ENCODE peak calls at places on chromosomes 16 and 17, in six cellular contexts. One of them, this sample, is unnamed. For H3K36me3, the result is how much of the 10 kb centered on the place peaks cover.

GRCh38 chr17:83078378-83079339 is 750 bp upstream of the METRNL start:
- DNase-seq in cardiac muscle cell: peak
- DNase-seq in H1: no peak
- DNase-seq in BJ: no peak
- DNase-seq in aorta: peak
- DNase-seq in breast epithelium: peak
- DNase-seq in this sample: peak

GRCh38 chr17:73166731-73167581 is 2.1 kb downstream of the SSTR2 start:
- DNase-seq in cardiac muscle cell: no peak
- DNase-seq in H1: no peak
- DNase-seq in BJ: no peak
- DNase-seq in aorta: no peak
- DNase-seq in breast epithelium: no peak
- DNase-seq in this sample: no peak

GRCh38 chr16:89153848-89154271 is 17.7 kb upstream of the CDH15 start:
- DNase-seq in cardiac muscle cell: no peak
- DNase-seq in H1: no peak
- DNase-seq in BJ: no peak
- DNase-seq in aorta: no peak
- DNase-seq in breast epithelium: no peak
- DNase-seq in this sample: no peak

GRCh38 chr17:68290268-68290954 is 516 bp downstream of the SLC16A6 start:
- DNase-seq in cardiac muscle cell: peak
- DNase-seq in H1: no peak
- DNase-seq in BJ: no peak
- DNase-seq in aorta: peak
- DNase-seq in breast epithelium: no peak
- DNase-seq in this sample: no peak

GRCh38 chr17:31842416-31843381 is 16.3 kb downstream of the COPRS start:
- DNase-seq in cardiac muscle cell: peak
- DNase-seq in H1: peak
- DNase-seq in BJ: no peak
- DNase-seq in aorta: peak
- DNase-seq in breast epithelium: peak
- DNase-seq in this sample: peak

GRCh38 chr17:74201250-74201649 is 2.2 kb upstream of the RPL38 start:
- DNase-seq in cardiac muscle cell: no peak
- DNase-seq in H1: no peak
- DNase-seq in BJ: no peak
- DNase-seq in aorta: no peak
- DNase-seq in breast epithelium: no peak
- DNase-seq in this sample: no peak

GRCh38 chr16:11604783-11605563 is 18.3 kb upstream of the LITAF start:
- DNase-seq in cardiac muscle cell: no peak
- DNase-seq in H1: no peak
- DNase-seq in BJ: no peak
- DNase-seq in aorta: peak
- DNase-seq in breast epithelium: no peak
- DNase-seq in this sample: no peak

GRCh38 chr16:1105888-1106620 is 10.0 kb upstream of the C1QTNF8 start:
- DNase-seq in cardiac muscle cell: peak
- DNase-seq in H1: no peak
- DNase-seq in BJ: no peak
- DNase-seq in aorta: peak
- DNase-seq in breast epithelium: peak
- DNase-seq in this sample: peak

GRCh38 chr16:87324411-87325275 is 7.5 kb upstream of the C16orf95 start:
- DNase-seq in cardiac muscle cell: peak
- DNase-seq in H1: peak
- DNase-seq in BJ: no peak
- DNase-seq in aorta: peak
- DNase-seq in breast epithelium: no peak
- DNase-seq in this sample: peak

GRCh38 chr17:50598487-50598886 is 36.2 kb upstream of the ABCC3 start:
- DNase-seq in cardiac muscle cell: no peak
- DNase-seq in H1: no peak
- DNase-seq in BJ: no peak
- DNase-seq in aorta: no peak
- DNase-seq in breast epithelium: no peak
- DNase-seq in this sample: no peak

GRCh38 chr17:38864636-38865398 is 5.0 kb upstream of the LASP1 start:
- DNase-seq in cardiac muscle cell: peak
- DNase-seq in H1: no peak
- DNase-seq in BJ: no peak
- DNase-seq in aorta: no peak
- DNase-seq in breast epithelium: no peak
- DNase-seq in this sample: no peak

GRCh38 chr16:11076259-11077018 is 132.1 kb downstream of the CLEC16A start:
- DNase-seq in cardiac muscle cell: no peak
- DNase-seq in H1: no peak
- DNase-seq in BJ: no peak
- DNase-seq in aorta: no peak
- DNase-seq in breast epithelium: no peak
- DNase-seq in this sample: no peak

GRCh38 chr17:79393358-79394038 is 217.4 kb downstream of the RBFOX3 start:
- DNase-seq in cardiac muscle cell: peak
- DNase-seq in H1: peak
- DNase-seq in BJ: no peak
- DNase-seq in aorta: peak
- DNase-seq in breast epithelium: peak
- DNase-seq in this sample: peak

GRCh38 chr16:84379731-84380369 is 11.5 kb downstream of the ATP2C2 start:
- DNase-seq in cardiac muscle cell: no peak
- DNase-seq in H1: no peak
- DNase-seq in BJ: no peak
- DNase-seq in aorta: no peak
- DNase-seq in breast epithelium: no peak
- DNase-seq in this sample: no peak

DNA sequence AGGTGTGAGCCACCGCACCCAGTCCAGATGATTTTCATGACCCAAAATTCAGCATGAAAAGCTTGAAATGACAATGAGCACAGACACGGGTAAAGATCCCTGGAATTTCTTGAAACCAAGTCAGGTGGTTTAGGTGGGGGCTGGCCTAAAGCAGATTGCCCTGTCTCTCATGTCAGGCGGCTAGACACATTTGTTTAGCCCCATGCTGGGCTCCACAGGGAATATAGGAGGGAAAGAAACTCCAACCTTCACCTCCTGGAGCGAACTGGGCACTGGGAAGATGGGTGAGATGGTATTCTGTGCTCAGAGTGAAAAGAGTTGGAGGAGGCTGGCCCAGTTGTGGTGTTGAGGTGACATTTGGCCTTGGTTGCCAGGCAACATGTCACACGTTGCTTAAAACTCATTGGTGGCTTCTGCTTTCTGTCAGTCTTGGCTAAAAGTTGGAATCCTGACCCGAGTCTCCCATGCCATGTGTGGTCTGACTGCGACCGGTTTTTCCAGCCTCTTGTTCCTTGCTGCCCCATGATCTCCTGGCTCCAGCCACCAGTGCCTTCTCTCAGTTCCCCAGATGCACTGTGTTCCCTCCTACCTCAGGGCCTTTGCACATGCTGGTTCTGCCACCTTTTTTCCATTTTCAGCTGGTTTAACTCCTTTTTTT is 113.7 kb downstream of the ABCC6 start:
- DNase-seq in cardiac muscle cell: no peak
- DNase-seq in H1: no peak
- DNase-seq in BJ: no peak
- DNase-seq in aorta: no peak
- DNase-seq in breast epithelium: no peak
- DNase-seq in this sample: no peak
- H3K36me3 ChIP-seq in cardiac muscle cell: under half
- H3K36me3 ChIP-seq in H1: half or more
- H3K36me3 ChIP-seq in BJ: under half
- H3K36me3 ChIP-seq in aorta: under half
- H3K36me3 ChIP-seq in breast epithelium: under half
- H3K36me3 ChIP-seq in this sample: half or more

GRCh38 chr16:30889721-30890120 is 4.2 kb downstream of the BCL7C start:
- DNase-seq in cardiac muscle cell: no peak
- DNase-seq in H1: no peak
- DNase-seq in BJ: no peak
- DNase-seq in aorta: no peak
- DNase-seq in breast epithelium: no peak
- DNase-seq in this sample: no peak
- H3K36me3 ChIP-seq in cardiac muscle cell: under half
- H3K36me3 ChIP-seq in H1: under half
- H3K36me3 ChIP-seq in BJ: under half
- H3K36me3 ChIP-seq in aorta: under half
- H3K36me3 ChIP-seq in breast epithelium: under half
- H3K36me3 ChIP-seq in this sample: under half

GRCh38 chr17:7606280-7606679 is 8.4 kb downstream of the FXR2 start:
- DNase-seq in cardiac muscle cell: peak
- DNase-seq in H1: no peak
- DNase-seq in BJ: no peak
- DNase-seq in aorta: no peak
- DNase-seq in breast epithelium: no peak
- DNase-seq in this sample: no peak
- H3K36me3 ChIP-seq in cardiac muscle cell: under half
- H3K36me3 ChIP-seq in H1: under half
- H3K36me3 ChIP-seq in BJ: under half
- H3K36me3 ChIP-seq in aorta: under half
- H3K36me3 ChIP-seq in breast epithelium: under half
- H3K36me3 ChIP-seq in this sample: half or more

GRCh38 chr16:14649816-14650215 is 17.1 kb downstream of the BFAR start:
- DNase-seq in cardiac muscle cell: no peak
- DNase-seq in H1: no peak
- DNase-seq in BJ: no peak
- DNase-seq in aorta: no peak
- DNase-seq in breast epithelium: no peak
- DNase-seq in this sample: no peak
- H3K36me3 ChIP-seq in cardiac muscle cell: half or more
- H3K36me3 ChIP-seq in H1: half or more
- H3K36me3 ChIP-seq in BJ: under half
- H3K36me3 ChIP-seq in aorta: under half
- H3K36me3 ChIP-seq in breast epithelium: under half
- H3K36me3 ChIP-seq in this sample: half or more

This sample was measured in adipocyte.